ENCODE peak calls at places on chromosomes 2 and 18, in seven cellular contexts. V is MM.1S, S is IMR-90, U is GM23248, M is endothelial cell of umbilical vein, C is SK-N-SH, D is adipocyte. J is an unnamed sample.

GRCh38 chr18:78731423-78732032 is 248.1 kb upstream of the SALL3 start:
- DNase-seq in D (no peak), U (no peak), V (no peak), S (no peak), M (no peak), C (no peak), J (no peak)

GRCh38 chr18:6741290-6741689 is 11.8 kb downstream of the ARHGAP28 start:
- DNase-seq in V (no peak), M (peak; percentile 97), U (peak; percentile 95), C (no peak), D (peak; percentile 96), S (peak; percentile 100), J (no peak)

GRCh38 chr2:204468689-204469429 is 76.4 kb upstream of the PARD3B start:
- DNase-seq in C (no peak), S (peak; percentile 86), M (no peak), U (peak; percentile 93), V (no peak), D (peak; percentile 90), J (no peak)

GRCh38 chr2:83953661-83954060 is 505.4 kb downstream of the SUCLG1 start:
- DNase-seq in M (no peak), S (no peak), C (no peak), U (no peak), V (no peak), D (no peak), J (no peak)

GRCh38 chr18:55998071-55998522 is 410.1 kb upstream of the TCF4 start:
- DNase-seq in C (peak; percentile 51), V (peak; percentile 63), M (no peak), U (peak; percentile 71), S (peak; percentile 56), D (peak; percentile 67), J (no peak)

GRCh38 chr2:5507374-5507773 is 184.8 kb upstream of the SOX11 start:
- DNase-seq in U (no peak), V (no peak), M (no peak), D (no peak), C (no peak), S (no peak), J (no peak)

GRCh38 chr18:61972389-61973264 is 79.8 kb upstream of the RNF152 start:
- DNase-seq in S (no peak), M (no peak), V (peak; percentile 43), U (no peak), D (no peak), C (no peak), J (no peak)

GRCh38 chr2:100006516-100006915 is 135.9 kb downstream of the AFF3 start:
- DNase-seq in M (no peak), S (no peak), C (no peak), D (no peak), V (no peak), U (no peak), J (no peak)

GRCh38 chr2:141557329-141558098 is 573.3 kb downstream of the LRP1B start:
- DNase-seq in S (peak; percentile 92), U (peak; percentile 86), M (peak; percentile 45), D (peak; percentile 57), C (no peak), V (no peak), J (no peak)

GRCh38 chr2:96699021-96699420 is 40.8 kb downstream of the LMAN2L start:
- DNase-seq in D (no peak), M (no peak), V (no peak), U (no peak), S (no peak), C (no peak), J (no peak)

GRCh38 chr2:137228566-137228965 is 463.2 kb downstream of the THSD7B start:
- DNase-seq in C (no peak), D (peak; percentile 16), M (no peak), V (no peak), U (peak; percentile 57), S (no peak), J (no peak)

GRCh38 chr2:97712693-97713295 is 582 bp upstream of the ZAP70 start:
- DNase-seq in D (no peak), V (no peak), U (no peak), C (no peak), S (no peak), M (no peak), J (no peak)

GRCh38 chr2:47388888-47389287 is 14.1 kb upstream of the MSH2 start:
- DNase-seq in U (no peak), S (no peak), C (no peak), V (no peak), M (no peak), D (no peak), J (no peak)

GRCh38 chr2:240898731-240899467 is 2.9 kb upstream of the MAB21L4 start:
- DNase-seq in S (no peak), U (no peak), M (no peak), V (no peak), D (no peak), C (no peak), J (no peak)

GRCh38 chr2:173399229-173399628 is 44.6 kb downstream of the CDCA7 start:
- DNase-seq in D (no peak), C (no peak), U (no peak), S (no peak), V (no peak), M (no peak), J (no peak)

GRCh38 chr2:173405171-173405750 is 50.6 kb downstream of the CDCA7 start:
- DNase-seq in D (no peak), S (no peak), C (no peak), U (no peak), M (no peak), V (no peak), J (no peak)

GRCh38 chr2:173401716-173402326 is 47.1 kb downstream of the CDCA7 start:
- DNase-seq in D (peak; percentile 49), S (peak; percentile 8), V (no peak), M (peak; percentile 16), C (no peak), U (peak; percentile 36), J (no peak)

GRCh38 chr2:173400760-173401159 is 46.1 kb downstream of the CDCA7 start:
- DNase-seq in M (peak; percentile 10), V (no peak), S (no peak), C (peak; percentile 34), U (peak; percentile 28), D (no peak), J (no peak)

DNA sequence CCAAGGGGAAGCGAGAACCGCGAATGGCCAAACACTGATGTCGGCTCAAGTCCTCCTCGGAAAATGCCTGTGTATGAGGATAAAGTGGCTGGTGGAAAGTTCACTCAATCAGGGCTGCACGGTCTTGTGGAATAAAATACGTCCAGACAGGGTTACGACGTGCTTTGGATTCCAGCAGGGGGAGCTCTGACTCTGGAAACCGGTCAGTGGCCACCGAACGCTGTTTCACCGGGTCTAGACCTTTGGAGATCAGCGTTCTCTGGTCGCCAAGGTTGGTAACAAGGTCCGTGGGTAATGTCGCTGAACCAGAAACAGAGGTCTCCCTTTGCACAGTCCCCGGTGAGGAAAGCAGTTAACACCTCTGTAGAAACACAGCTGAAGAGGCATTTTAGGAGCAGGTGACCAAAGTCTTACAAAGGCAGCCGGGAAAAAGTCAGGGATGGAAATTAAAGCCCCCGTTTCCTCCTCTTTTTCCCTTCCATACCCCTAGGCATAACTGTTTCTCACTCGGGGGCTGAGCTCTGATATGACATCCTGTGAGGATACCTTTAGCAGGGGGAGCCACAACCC is 47.8 kb downstream of the CDCA7 start:
- DNase-seq in V (peak; percentile 84), C (peak; percentile 83), D (peak; percentile 95), M (peak; percentile 73), U (peak; percentile 86), S (peak; percentile 79), J (peak; percentile 40)
- H3K27me3 ChIP-seq in V (peaks cover 10% of the 10 kb centered on the region), C (peaks cover 35% of the 10 kb centered on the region), D (peaks cover 19% of the 10 kb centered on the region), M (peaks cover 61% of the 10 kb centered on the region), U (peaks cover 54% of the 10 kb centered on the region), S (peaks cover 53% of the 10 kb centered on the region), J (no peaks in the 10 kb centered on the region)

GRCh38 chr2:227163998-227164744 is at the start of the genes COL4A3 and COL4A4:
- DNase-seq in C (peak; percentile 55), M (no peak), V (peak; percentile 81), D (peak; percentile 59), U (peak; percentile 64), S (no peak), J (peak; percentile 80)
- H3K4me3 ChIP-seq in C (peak within 1 kb of the TSS; percentile 50), M (no peak within 1 kb of the TSS), V (peak within 1 kb of the TSS; percentile 98), D (peak within 1 kb of the TSS; percentile 77), U (peak within 1 kb of the TSS; percentile 74), S (peak within 1 kb of the TSS; percentile 21), J (peak within 1 kb of the TSS; percentile 87)

GRCh38 chr2:120589782-120590608 is 145.7 kb upstream of the GLI2 start:
- DNase-seq in D (peak; percentile 76), S (peak; percentile 98), C (no peak), U (peak; percentile 94), V (no peak), M (peak; percentile 92), J (no peak)
- H3K27me3 ChIP-seq in D (peaks cover 16% of the 10 kb centered on the region), S (no peaks in the 10 kb centered on the region), C (no peaks in the 10 kb centered on the region), U (no peaks in the 10 kb centered on the region), V (no peaks in the 10 kb centered on the region), M (peaks cover 14% of the 10 kb centered on the region), J (no peaks in the 10 kb centered on the region)

DNA sequence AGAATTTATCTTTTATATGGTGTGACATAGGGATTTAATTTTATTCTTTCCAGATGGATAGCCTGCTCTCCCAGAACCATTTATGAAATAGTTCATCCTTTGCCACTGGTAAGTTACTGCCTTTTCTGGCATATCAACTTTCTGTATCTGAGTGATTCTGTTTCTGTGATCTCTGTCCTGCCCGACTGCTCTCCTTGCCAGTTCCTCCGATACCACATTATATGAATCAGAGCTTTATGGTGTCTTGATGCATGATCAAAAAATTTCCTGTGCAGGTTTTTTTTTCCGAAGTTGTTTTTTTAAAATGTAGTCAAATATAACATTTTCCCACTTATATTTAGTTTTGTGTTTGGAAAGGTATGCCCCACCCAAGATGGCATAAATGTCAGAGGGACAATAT is 242.5 kb downstream of the CYP26B1 start:
- DNase-seq in V (no peak), U (peak; percentile 66), M (no peak), C (no peak), D (peak; percentile 41), S (no peak), J (no peak)
- H3K4me3 ChIP-seq in V (no peak overlapping the region), U (peak overlapping the region; percentile 5), M (no peak overlapping the region), C (no peak overlapping the region), D (no peak overlapping the region), S (no peak overlapping the region), J (no peak overlapping the region)

DNA sequence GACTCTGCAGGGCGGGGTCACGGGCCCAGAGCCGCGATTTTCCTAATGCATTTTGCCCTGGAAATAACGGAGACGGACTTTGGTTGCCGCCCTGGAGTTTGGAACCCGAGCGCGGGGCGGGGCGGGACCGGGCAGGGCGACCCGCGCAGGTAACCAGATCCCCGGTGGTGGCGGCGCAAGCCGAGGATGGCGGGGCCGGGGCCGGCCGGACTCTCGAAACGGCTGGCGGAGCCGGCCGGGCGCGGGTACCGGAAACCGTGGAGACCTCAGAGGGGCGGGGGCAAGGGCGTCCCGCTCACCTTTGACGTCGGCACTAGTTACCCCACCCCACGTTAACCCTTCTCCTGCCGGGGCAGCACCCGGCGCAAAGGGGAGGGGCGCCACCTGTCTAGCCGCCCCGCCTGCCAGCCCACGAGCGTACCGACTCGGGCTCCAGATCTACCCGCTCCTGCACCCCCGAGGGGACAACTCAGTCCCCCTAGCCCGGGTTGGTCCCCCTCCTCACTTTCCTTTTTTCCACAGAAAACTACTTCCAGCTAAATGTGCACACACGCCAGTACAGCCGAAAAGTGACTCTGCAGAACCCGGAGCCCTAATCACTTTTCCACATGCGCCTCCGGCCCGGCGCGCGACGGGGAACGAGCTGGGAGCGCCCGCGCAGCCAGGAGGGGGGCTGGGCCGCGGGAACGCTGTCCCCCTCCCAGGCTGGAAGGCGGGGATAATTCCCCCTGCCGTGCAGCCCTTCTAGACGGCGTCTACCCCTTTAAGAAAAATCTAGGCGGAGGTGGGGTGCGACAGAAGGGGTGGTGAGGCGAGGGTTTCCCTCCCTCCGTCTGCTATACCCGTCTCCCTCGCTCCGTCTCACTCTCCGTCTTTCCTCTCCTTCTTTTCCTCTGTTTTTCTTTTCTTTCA is 2.7 kb downstream of the CYP26B1 start:
- DNase-seq in D (peak; percentile 58), U (peak; percentile 55), C (peak; percentile 69), S (no peak), V (peak; percentile 25), M (peak; percentile 14), J (no peak)
- H3K27me3 ChIP-seq in D (no peaks in the 10 kb centered on the region), U (peaks cover 58% of the 10 kb centered on the region), C (peaks cover 56% of the 10 kb centered on the region), S (peaks cover 83% of the 10 kb centered on the region), V (peaks cover 19% of the 10 kb centered on the region), M (peaks cover 67% of the 10 kb centered on the region), J (peaks cover under 1% of the 10 kb centered on the region)